ENCODE peak calls at places on chromosomes 6 and 20, in nine cellular contexts. P is foreskin fibroblast, E is kidney epithelial cell, J is astrocyte, M is omental fat pad, Z is GM10248, K is pancreas, C is astrocyte of the cerebellum, W is D721Med. N is an unnamed sample.

GRCh38 chr6:13575377-13575775 is 975 bp downstream of the SIRT5 start:
- DNase-seq in P (no peak), E (no peak), J (no peak), M (no peak), Z (no peak), K (no peak), C (no peak), W (no peak), N (no peak)

GRCh38 chr20:3354247-3354646 is 53.2 kb downstream of the DNAAF9 start:
- DNase-seq in P (no peak), E (no peak), J (no peak), M (no peak), Z (no peak), K (no peak), C (no peak), W (no peak), N (no peak)

GRCh38 chr6:101761124-101761601 is 367.7 kb downstream of the GRIK2 start:
- DNase-seq in P (peak), E (no peak), J (peak), M (no peak), Z (no peak), K (no peak), C (no peak), W (no peak), N (peak)

GRCh38 chr20:17616480-17617211 is 46.8 kb downstream of the DSTN start:
- DNase-seq in P (no peak), E (no peak), J (no peak), M (peak), Z (no peak), K (peak), C (no peak), W (no peak), N (no peak)

GRCh38 chr20:50731930-50732690 is 730 bp downstream of the PARD6B start:
- DNase-seq in P (no peak), E (no peak), J (no peak), M (no peak), Z (no peak), K (no peak), C (no peak), W (no peak), N (no peak)

GRCh38 chr20:1651268-1651667 is 6.3 kb downstream of the SIRPG start:
- DNase-seq in P (no peak), E (no peak), J (no peak), M (no peak), Z (no peak), K (no peak), C (no peak), W (no peak), N (no peak)

GRCh38 chr6:43738267-43738676 is 31.7 kb upstream of the VEGFA start:
- DNase-seq in P (no peak), E (no peak), J (no peak), M (no peak), Z (no peak), K (no peak), C (no peak), W (no peak), N (no peak)

GRCh38 chr6:56381852-56382251 is 134.5 kb upstream of the COL21A1 start:
- DNase-seq in P (peak), E (no peak), J (peak), M (no peak), Z (no peak), K (no peak), C (no peak), W (no peak), N (no peak)

GRCh38 chr6:53530346-53530745 is 14.6 kb downstream of the GCLC start:
- DNase-seq in P (no peak), E (no peak), J (peak), M (no peak), Z (no peak), K (peak), C (no peak), W (no peak), N (no peak)

GRCh38 chr6:13561624-13562267 is 12.7 kb upstream of the SIRT5 start:
- DNase-seq in P (no peak), E (no peak), J (no peak), M (no peak), Z (no peak), K (no peak), C (no peak), W (no peak), N (no peak)

GRCh38 chr20:364905-365794 is 15.4 kb upstream of the TRIB3 start:
- DNase-seq in P (no peak), E (no peak), J (no peak), M (no peak), Z (no peak), K (no peak), C (no peak), W (no peak), N (peak)

GRCh38 chr6:111483736-111484654 is 977 bp upstream of the REV3L start:
- DNase-seq in P (peak), E (peak), J (peak), M (peak), Z (peak), K (peak), C (peak), W (peak), N (peak)

GRCh38 chr6:7262746-7263335 is 50.2 kb downstream of the SSR1 start:
- DNase-seq in P (no peak), E (no peak), J (no peak), M (no peak), Z (no peak), K (no peak), C (no peak), W (no peak), N (no peak)

GRCh38 chr6:158762787-158763439 is 56.3 kb downstream of the EZR start:
- DNase-seq in P (no peak), E (no peak), J (no peak), M (no peak), Z (no peak), K (no peak), C (no peak), W (no peak), N (no peak)

GRCh38 chr6:33710296-33711121 is 991 bp downstream of the UQCC2 start:
- DNase-seq in P (no peak), E (no peak), J (no peak), M (no peak), Z (no peak), K (peak), C (no peak), W (no peak), N (no peak)

GRCh38 chr6:54266400-54266923 is 41.8 kb upstream of the TINAG start:
- DNase-seq in P (no peak), E (no peak), J (no peak), M (no peak), Z (no peak), K (no peak), C (no peak), W (no peak), N (no peak)

GRCh38 chr6:35237466-35237865 is 22.1 kb upstream of the ZNF76 start:
- DNase-seq in P (no peak), E (no peak), J (no peak), M (no peak), Z (no peak), K (no peak), C (no peak), W (no peak), N (no peak)

GRCh38 chr6:116106146-116106545 is 5.5 kb downstream of the NT5DC1 start:
- DNase-seq in P (no peak), E (no peak), J (peak), M (no peak), Z (no peak), K (no peak), C (no peak), W (no peak), N (no peak)

GRCh38 chr6:32837651-32838113 is 857 bp downstream of the TAP2 start:
- DNase-seq in P (no peak), E (no peak), J (peak), M (no peak), Z (no peak), K (no peak), C (no peak), W (no peak), N (peak)

GRCh38 chr20:9996944-9997343 is 37.8 kb upstream of the ANKEF1 start:
- DNase-seq in P (peak), E (no peak), J (peak), M (no peak), Z (no peak), K (no peak), C (no peak), W (no peak), N (no peak)

GRCh38 chr6:116847234-116847633 is 18.4 kb upstream of the GPRC6A start:
- DNase-seq in P (peak), E (no peak), J (peak), M (no peak), Z (peak), K (no peak), C (peak), W (no peak), N (no peak)

GRCh38 chr20:1965520-1966278 is 28.2 kb downstream of the PDYN start:
- DNase-seq in P (peak), E (no peak), J (peak), M (peak), Z (peak), K (peak), C (no peak), W (peak), N (no peak)

GRCh38 chr20:62240015-62240685 is 1.8 kb downstream of the OSBPL2 start:
- DNase-seq in P (no peak), E (no peak), J (no peak), M (no peak), Z (no peak), K (no peak), C (no peak), W (no peak), N (no peak)

GRCh38 chr20:2361035-2361593 is 19.6 kb upstream of the TGM6 start:
- DNase-seq in P (no peak), E (no peak), J (no peak), M (no peak), Z (no peak), K (no peak), C (no peak), W (no peak), N (no peak)

GRCh38 chr6:143579703-143580102 is 68.2 kb upstream of the FUCA2 start:
- DNase-seq in P (peak), E (no peak), J (peak), M (no peak), Z (no peak), K (no peak), C (peak), W (no peak), N (peak)

GRCh38 chr6:150006961-150007464 is 18.3 kb downstream of the RAET1L start:
- DNase-seq in P (no peak), E (no peak), J (no peak), M (no peak), Z (peak), K (no peak), C (no peak), W (no peak), N (no peak)

GRCh38 chr6:127100510-127101140 is 17.8 kb upstream of the RSPO3 start:
- DNase-seq in P (no peak), E (no peak), J (no peak), M (no peak), Z (no peak), K (no peak), C (no peak), W (no peak), N (no peak)
- TF ChIP-seq CTCF in P (peak), E (peak), J (peak), M (no peak), Z (no peak), K (no peak), C (peak), W (no peak), N (peak)

GRCh38 chr20:32337937-32338661 is 20.0 kb upstream of the ASXL1 start:
- DNase-seq in P (no peak), E (no peak), J (no peak), M (no peak), Z (no peak), K (no peak), C (no peak), W (no peak), N (no peak)

GRCh38 chr20:32333988-32334885 is 23.9 kb upstream of the ASXL1 start:
- DNase-seq in P (no peak), E (no peak), J (no peak), M (no peak), Z (peak), K (peak), C (no peak), W (no peak), N (no peak)

GRCh38 chr20:32339116-32339515 is 19.0 kb upstream of the ASXL1 start:
- DNase-seq in P (no peak), E (no peak), J (no peak), M (no peak), Z (no peak), K (no peak), C (no peak), W (no peak), N (no peak)

GRCh38 chr20:32338665-32339064 is 19.5 kb upstream of the ASXL1 start:
- DNase-seq in P (no peak), E (no peak), J (no peak), M (no peak), Z (no peak), K (no peak), C (no peak), W (no peak), N (no peak)

DNA sequence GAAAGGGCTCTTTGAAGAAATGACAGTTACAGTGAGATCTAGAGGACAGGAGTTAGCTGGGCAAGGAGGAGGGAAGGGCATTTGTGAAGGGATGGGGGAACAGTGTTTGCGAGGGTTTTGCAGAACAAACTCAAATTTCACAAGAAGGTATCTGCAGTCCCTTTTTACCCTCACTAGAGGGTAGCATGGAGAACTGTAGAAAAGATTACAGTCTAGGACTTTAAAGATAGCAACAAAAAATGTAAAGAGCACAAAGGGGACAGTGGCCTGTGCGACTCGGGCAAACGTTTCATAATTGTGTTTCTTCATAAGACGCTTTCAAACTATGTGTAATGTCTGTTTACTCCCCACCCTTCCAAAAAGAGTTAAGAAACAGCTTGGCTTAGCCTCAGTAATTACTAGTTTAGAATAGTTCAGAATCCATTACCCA is 21.2 kb upstream of the ASXL1 start:
- DNase-seq in P (no peak), E (no peak), J (no peak), M (no peak), Z (no peak), K (no peak), C (no peak), W (no peak), N (no peak)
- TF ChIP-seq CTCF in P (peak), E (peak), J (peak), M (no peak), Z (peak), K (no peak), C (peak), W (peak), N (peak)

GRCh38 chr6:109008537-109008950 is 86.1 kb downstream of the SESN1 start:
- DNase-seq in P (no peak), E (no peak), J (peak), M (no peak), Z (no peak), K (no peak), C (no peak), W (no peak), N (no peak)

GRCh38 chr6:109008061-109008460 is 86.6 kb downstream of the SESN1 start:
- DNase-seq in P (no peak), E (no peak), J (no peak), M (no peak), Z (peak), K (no peak), C (no peak), W (no peak), N (no peak)

GRCh38 chr6:109009761-109010612 is 84.7 kb downstream of the SESN1 start:
- DNase-seq in P (no peak), E (no peak), J (no peak), M (no peak), Z (no peak), K (no peak), C (no peak), W (no peak), N (no peak)

GRCh38 chr6:109010703-109011102 is 83.9 kb downstream of the SESN1 start:
- DNase-seq in P (no peak), E (no peak), J (no peak), M (no peak), Z (no peak), K (no peak), C (no peak), W (no peak), N (no peak)

DNA sequence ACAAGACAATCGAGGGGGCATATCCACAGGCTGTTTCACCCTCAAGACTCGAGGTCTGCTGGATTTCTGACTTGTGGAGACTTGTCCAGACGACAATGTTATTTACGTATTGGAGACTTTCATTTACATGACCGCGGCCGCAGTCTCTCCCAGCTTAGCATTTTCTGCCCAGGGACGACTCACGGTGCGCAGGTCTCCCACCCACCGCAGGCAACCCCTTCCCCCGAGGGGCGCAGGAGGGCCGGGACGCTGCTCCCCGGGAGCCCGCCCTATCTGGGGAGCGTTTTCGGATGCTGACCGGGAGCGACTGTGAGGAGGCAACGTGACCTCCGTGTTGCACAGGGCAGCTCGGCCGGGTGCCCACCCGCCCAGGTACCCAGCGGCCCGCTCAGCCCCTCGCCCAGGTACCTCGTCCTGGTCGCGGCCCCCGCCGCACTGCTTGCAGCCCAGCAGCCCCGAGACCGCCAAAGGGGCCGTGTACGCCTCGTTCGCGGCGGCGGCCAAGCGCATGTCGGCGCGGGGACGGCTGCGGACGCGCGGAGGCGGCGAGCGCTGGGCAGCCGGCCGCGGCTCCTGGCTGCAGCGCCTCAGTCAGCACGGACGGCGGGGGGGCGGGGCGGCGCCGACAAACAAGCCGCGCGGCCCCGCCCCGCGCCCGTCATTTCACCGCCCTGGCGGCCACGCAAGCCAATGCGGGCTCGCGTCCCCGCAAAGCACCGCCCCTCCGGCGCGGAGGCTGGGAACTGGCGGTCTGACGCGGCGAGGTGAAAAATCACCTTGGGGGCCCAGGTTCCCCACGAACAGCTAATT is 85.5 kb downstream of the SESN1 start:
- DNase-seq in P (peak), E (peak), J (peak), M (peak), Z (peak), K (peak), C (peak), W (peak), N (peak)
- TF ChIP-seq CTCF in P (no peak), E (no peak), J (no peak), M (no peak), Z (no peak), K (peak), C (no peak), W (no peak), N (no peak)

DNA sequence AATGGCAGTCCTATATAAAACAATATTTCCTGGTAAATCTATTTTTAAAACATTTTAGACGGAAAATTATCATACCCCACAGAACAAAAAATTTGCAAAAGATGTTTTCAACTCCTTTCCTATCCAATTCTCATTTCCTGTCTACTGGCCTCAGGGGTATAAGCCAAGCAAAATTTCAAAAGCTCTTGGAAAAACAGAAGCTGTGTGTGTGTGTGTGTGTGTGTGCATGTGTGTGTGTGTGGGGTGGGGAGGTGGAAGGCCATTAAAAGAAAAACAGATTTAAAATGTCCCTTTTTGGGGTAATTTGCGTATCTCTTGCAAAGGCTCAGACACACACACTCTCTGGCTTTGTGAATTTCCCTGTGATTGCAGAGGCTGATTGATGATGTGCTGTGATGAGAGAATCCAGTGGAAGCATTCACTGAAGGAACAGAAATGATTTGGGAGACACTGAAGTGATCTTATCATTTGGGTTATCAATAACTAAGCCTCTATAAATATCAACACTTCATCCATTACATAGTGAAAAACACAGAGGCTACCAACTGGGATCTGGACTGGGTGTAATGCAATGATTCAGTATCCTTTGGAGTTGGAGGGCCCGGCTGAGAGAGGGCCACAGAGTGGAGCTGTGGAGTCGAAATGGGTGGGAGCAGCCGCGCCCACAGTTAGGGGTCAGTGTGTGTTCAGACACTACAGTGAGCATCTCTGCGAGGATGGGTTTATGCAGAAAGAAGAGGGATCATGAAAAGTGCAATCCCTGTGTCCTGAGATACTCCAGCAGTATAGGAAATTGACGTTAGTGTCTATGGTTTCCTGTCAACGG is 106.8 kb upstream of the PREP start:
- DNase-seq in P (no peak), E (no peak), J (no peak), M (no peak), Z (no peak), K (no peak), C (no peak), W (no peak), N (no peak)
- TF ChIP-seq CTCF in P (peak), E (no peak), J (peak), M (no peak), Z (no peak), K (no peak), C (peak), W (peak), N (no peak)

DNA sequence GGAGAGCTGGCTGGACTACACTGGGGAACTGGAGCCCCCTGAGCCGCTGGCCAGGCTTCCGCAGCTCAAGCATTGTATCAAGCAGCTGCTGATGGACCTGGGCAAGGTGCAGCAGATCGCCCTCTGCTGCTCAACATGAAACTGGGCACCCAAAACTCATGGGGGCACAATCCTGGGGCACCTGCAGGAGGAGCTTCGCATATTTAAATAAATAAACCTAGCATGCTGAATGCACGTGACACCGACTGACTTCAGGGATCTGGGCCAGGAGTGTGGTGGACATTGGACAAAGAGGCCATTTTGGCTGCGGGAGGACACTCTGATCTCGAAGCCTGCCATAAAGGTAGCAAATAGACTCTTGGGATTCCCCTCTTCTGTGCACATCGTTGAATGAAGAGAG is 6.8 kb downstream of the SCAND1 start:
- DNase-seq in P (no peak), E (no peak), J (no peak), M (no peak), Z (no peak), K (no peak), C (no peak), W (no peak), N (no peak)
- TF ChIP-seq CTCF in P (peak), E (peak), J (no peak), M (no peak), Z (peak), K (no peak), C (peak), W (peak), N (peak)

N was measured in PC-9.